ENCODE peak calls at places on chromosome 5, in ten cellular contexts. Z is upper lobe of right lung, V is mucosa of descending colon, A is colonic mucosa, O is uterus, W is stomach, D is spleen, J is IMR-90, X is A549, C is astrocyte. P is an unnamed sample.

GRCh38 chr5:136114406-136115132 is 18.1 kb upstream of the SMAD5 start:
- DNase-seq in C (no peak), J (no peak), V (no peak), O (no peak), D (no peak), Z (no peak), X (no peak), A (no peak), W (no peak), P (no peak)

GRCh38 chr5:55600536-55601208 is 65.9 kb upstream of the PLPP1 start:
- DNase-seq in O (peak; percentile 57), X (peak; percentile 21), A (peak; percentile 38), Z (no peak), J (peak; percentile 60), V (no peak), W (no peak), C (peak; percentile 89), D (no peak), P (no peak)

GRCh38 chr5:3612561-3613175 is 17.0 kb downstream of the IRX1 start:
- DNase-seq in W (no peak), X (no peak), J (no peak), O (no peak), V (no peak), C (peak; percentile 34), A (no peak), D (no peak), Z (no peak), P (no peak)

GRCh38 chr5:39783756-39784421 is 359.1 kb upstream of the DAB2 start:
- DNase-seq in V (no peak), J (peak; percentile 66), W (no peak), O (no peak), D (no peak), X (no peak), A (no peak), C (peak; percentile 28), Z (no peak), P (no peak)

GRCh38 chr5:91128604-91129003 is 254.5 kb downstream of the ARRDC3 start:
- DNase-seq in C (no peak), O (no peak), J (peak; percentile 25), X (no peak), A (no peak), W (no peak), V (no peak), Z (no peak), D (no peak), P (no peak)

GRCh38 chr5:109340351-109340750 is 69.4 kb downstream of the PJA2 start:
- DNase-seq in X (no peak), O (no peak), J (no peak), C (no peak), Z (no peak), A (no peak), D (no peak), W (no peak), V (no peak), P (no peak)

GRCh38 chr5:81230429-81230828 is 2.7 kb upstream of the CKMT2 start:
- DNase-seq in Z (no peak), W (no peak), C (no peak), O (no peak), A (no peak), J (no peak), D (no peak), X (no peak), V (no peak), P (no peak)

GRCh38 chr5:74639538-74640449 is 734 bp downstream of the ENC1 start:
- DNase-seq in Z (peak; percentile 81), J (peak; percentile 49), W (peak; percentile 52), O (no peak), V (no peak), X (peak; percentile 44), D (no peak), C (no peak), A (peak; percentile 46), P (no peak)

GRCh38 chr5:141483842-141484241 is 988 bp upstream of the PCDHGC4 start:
- DNase-seq in D (no peak), A (no peak), O (no peak), V (no peak), J (no peak), Z (no peak), W (no peak), X (no peak), C (no peak), P (no peak)

GRCh38 chr5:75550597-75550996 is 38.9 kb downstream of the POLK start:
- DNase-seq in X (no peak), A (no peak), D (no peak), C (no peak), W (no peak), O (no peak), V (no peak), Z (no peak), J (no peak), P (no peak)

GRCh38 chr5:17218353-17219005 is 1.0 kb downstream of the BASP1 start:
- DNase-seq in V (peak; percentile 38), J (peak; percentile 67), A (peak; percentile 19), W (no peak), C (peak; percentile 66), X (no peak), O (peak; percentile 30), Z (peak; percentile 72), D (peak; percentile 88), P (no peak)

GRCh38 chr5:156913719-156914370 is 49.2 kb downstream of the TIMD4 start:
- DNase-seq in X (no peak), Z (no peak), O (no peak), V (peak; percentile 16), A (no peak), C (no peak), D (no peak), W (no peak), J (no peak), P (peak; percentile 97)

GRCh38 chr5:96876292-96876850 is at the start of gene ERAP2:
- DNase-seq in D (no peak), Z (no peak), A (peak; percentile 40), W (no peak), O (no peak), V (peak; percentile 56), J (peak; percentile 52), C (peak; percentile 56), X (peak; percentile 27), P (no peak)

GRCh38 chr5:126007841-126008240 is 415.4 kb upstream of the GRAMD2B start:
- DNase-seq in W (no peak), V (no peak), Z (no peak), D (no peak), C (peak; percentile 69), O (no peak), X (no peak), J (peak; percentile 78), A (no peak), P (no peak)

GRCh38 chr5:67214036-67214435 is 17.4 kb upstream of the CD180 start:
- DNase-seq in C (no peak), W (no peak), O (no peak), A (no peak), Z (no peak), D (no peak), V (no peak), X (no peak), J (peak; percentile 54), P (no peak)

GRCh38 chr5:103216137-103216536 is 42.4 kb upstream of the MACIR start:
- DNase-seq in D (no peak), A (no peak), V (no peak), O (no peak), W (no peak), C (no peak), J (peak; percentile 4), Z (no peak), X (no peak), P (no peak)

GRCh38 chr5:132471944-132472343 is 18.6 kb downstream of the IRF1 start:
- DNase-seq in V (no peak), X (no peak), O (no peak), D (peak; percentile 71), C (no peak), A (no peak), W (peak; percentile 17), Z (peak; percentile 18), J (no peak), P (no peak)

GRCh38 chr5:68749648-68750047 is 344.2 kb upstream of the SLC30A5 start:
- DNase-seq in D (no peak), W (no peak), X (no peak), C (no peak), V (no peak), J (no peak), O (no peak), Z (no peak), A (no peak), P (no peak)

GRCh38 chr5:93585054-93585751 is 2.2 kb downstream of the NR2F1 start:
- DNase-seq in J (no peak), O (peak; percentile 44), D (no peak), W (no peak), X (peak; percentile 62), A (no peak), V (no peak), C (no peak), Z (no peak), P (no peak)

GRCh38 chr5:150809363-150809762 is 30.8 kb downstream of the SMIM3 start:
- DNase-seq in C (no peak), J (no peak), Z (no peak), O (no peak), V (no peak), W (no peak), X (no peak), A (no peak), D (no peak), P (no peak)
- H3K4me3 ChIP-seq in C (no peak overlapping the region), J (no peak overlapping the region), Z (no peak overlapping the region), O (no peak overlapping the region), V (no peak overlapping the region), W (no peak overlapping the region), X (no peak overlapping the region), A (no peak overlapping the region), D (no peak overlapping the region), P (no peak overlapping the region)

DNA sequence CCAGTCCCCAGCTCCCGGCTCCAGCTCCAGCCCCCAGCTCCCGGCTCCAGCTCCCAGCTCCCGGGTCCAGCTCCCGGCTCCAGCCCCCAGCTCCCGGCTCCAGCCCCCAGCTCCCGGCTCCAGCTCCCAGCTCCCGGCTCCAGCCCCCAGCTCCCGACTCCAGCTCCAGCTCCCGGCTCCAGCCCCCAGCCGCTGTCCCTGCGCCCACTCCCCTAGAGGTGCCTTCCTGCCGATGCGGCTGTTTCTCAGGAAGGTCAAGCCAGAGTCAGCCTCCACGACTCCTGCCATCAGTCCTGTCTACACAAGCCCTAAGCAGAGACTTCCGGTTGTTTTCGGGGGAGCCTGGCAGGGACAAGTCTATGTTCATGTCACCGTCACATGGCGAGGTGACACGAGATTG is 74.8 kb downstream of the ZNF354C start:
- DNase-seq in D (peak; percentile 63), X (no peak), C (no peak), A (no peak), V (no peak), W (no peak), Z (no peak), J (no peak), O (no peak), P (no peak)
- H3K9me3 ChIP-seq in D (no peaks in the 10 kb centered on the region), X (peaks cover 15% of the 10 kb centered on the region), C (peaks cover 5% of the 10 kb centered on the region), A (no peaks in the 10 kb centered on the region), V (no peaks in the 10 kb centered on the region), W (no peaks in the 10 kb centered on the region), Z (no peaks in the 10 kb centered on the region), J (no peaks in the 10 kb centered on the region), O (no peaks in the 10 kb centered on the region), P (no peaks in the 10 kb centered on the region)

GRCh38 chr5:170388240-170388639 is 927 bp downstream of the KCNMB1 start:
- DNase-seq in C (no peak), W (no peak), O (no peak), V (no peak), J (no peak), D (no peak), Z (no peak), X (no peak), A (no peak), P (no peak)
- H3K4me3 ChIP-seq in C (no peak overlapping the region), W (peak overlapping the region; percentile 38), O (peak overlapping the region; percentile 53), V (no peak overlapping the region), J (no peak overlapping the region), D (no peak overlapping the region), Z (no peak overlapping the region), X (no peak overlapping the region), A (no peak overlapping the region), P (no peak overlapping the region)

GRCh38 chr5:79872309-79872708 is 118.8 kb downstream of the MTX3 start:
- DNase-seq in J (no peak), D (no peak), W (no peak), Z (no peak), C (no peak), O (no peak), V (no peak), X (no peak), A (no peak), P (no peak)
- H3K9me3 ChIP-seq in J (no peaks in the 10 kb centered on the region), D (no peaks in the 10 kb centered on the region), W (no peaks in the 10 kb centered on the region), Z (no peaks in the 10 kb centered on the region), C (no peaks in the 10 kb centered on the region), O (no peaks in the 10 kb centered on the region), V (no peaks in the 10 kb centered on the region), X (no peaks in the 10 kb centered on the region), A (no peaks in the 10 kb centered on the region), P (no peaks in the 10 kb centered on the region)